ENCODE peak calls at places on chromosomes 2 and 18, in five cellular contexts. Q, E, T, X and F are unnamed samples.

GRCh38 chr2:240401781-240402551 is 33.5 kb upstream of the GPC1 start:
- DNase-seq in T (no peak), X (no peak), E (no peak), Q (no peak), F (no peak)

GRCh38 chr18:26911840-26912239 is 46.3 kb upstream of the AQP4 start:
- DNase-seq in Q (no peak), E (no peak), X (no peak), T (no peak), F (no peak)

GRCh38 chr18:23378470-23378764 is 74.7 kb upstream of the RIOK3 start:
- DNase-seq in T (no peak), E (no peak), Q (no peak), X (no peak), F (no peak)

GRCh38 chr2:204738721-204739120 is 193.4 kb downstream of the PARD3B start:
- DNase-seq in X (no peak), E (no peak), T (no peak), Q (no peak), F (no peak)

GRCh38 chr2:62705007-62705829 is at the start of gene EHBP1:
- DNase-seq in X (peak), Q (peak), T (peak), E (peak), F (peak)

GRCh38 chr18:7746106-7746505 is 179.0 kb downstream of the PTPRM start:
- DNase-seq in E (no peak), X (no peak), T (no peak), Q (no peak), F (no peak)

GRCh38 chr2:189522435-189523151 is 58.0 kb downstream of the SLC40A1 start:
- DNase-seq in T (no peak), X (no peak), E (no peak), Q (no peak), F (no peak)

GRCh38 chr2:85534099-85534498 is 4.9 kb upstream of the MAT2A start:
- DNase-seq in E (no peak), T (no peak), Q (no peak), X (no peak), F (no peak)

GRCh38 chr18:8936646-8937045 is 165.9 kb upstream of the NDUFV2 start:
- DNase-seq in X (no peak), E (no peak), Q (no peak), T (no peak), F (no peak)

GRCh38 chr2:46334389-46335345 is 37.5 kb downstream of the EPAS1 start:
- DNase-seq in X (no peak), E (no peak), T (no peak), Q (no peak), F (no peak)

GRCh38 chr2:209076151-209076550 is 347.7 kb upstream of the MAP2 start:
- DNase-seq in Q (no peak), T (no peak), X (no peak), E (no peak), F (no peak)

GRCh38 chr2:134276381-134277172 is 22.7 kb downstream of the MGAT5 start:
- DNase-seq in Q (no peak), E (no peak), T (no peak), X (no peak), F (no peak)

GRCh38 chr2:122183890-122184289 is 428.4 kb downstream of the TSN start:
- DNase-seq in E (no peak), X (no peak), Q (no peak), T (no peak), F (no peak)

GRCh38 chr2:148756292-148756975 is 111.9 kb downstream of the EPC2 start:
- DNase-seq in X (no peak), E (no peak), T (no peak), Q (no peak), F (no peak)

GRCh38 chr2:64325852-64326577 is 127.9 kb upstream of the LGALSL start:
- DNase-seq in E (peak), X (no peak), T (no peak), Q (peak), F (no peak)

GRCh38 chr2:112483047-112483473 is 1.1 kb downstream of the TTL start:
- DNase-seq in X (peak), Q (peak), T (peak), E (no peak), F (no peak)

GRCh38 chr2:8692783-8693768 is 11.2 kb downstream of the ID2 start:
- DNase-seq in T (no peak), E (no peak), X (peak), Q (peak), F (no peak)

GRCh38 chr2:71358931-71359671 is 27.5 kb downstream of the ZNF638 start:
- DNase-seq in X (no peak), Q (no peak), E (no peak), T (no peak), F (no peak)

GRCh38 chr2:98795903-98796676 is 65.2 kb upstream of the MGAT4A start:
- DNase-seq in T (no peak), Q (peak), E (no peak), X (no peak), F (no peak)

GRCh38 chr2:129859141-129859540 is 120.3 kb upstream of the RAB6C start:
- DNase-seq in X (no peak), Q (no peak), E (no peak), T (no peak), F (no peak)

GRCh38 chr18:22964116-22964515 is 31.0 kb downstream of the RBBP8 start:
- DNase-seq in Q (no peak), X (no peak), E (no peak), T (no peak), F (no peak)

GRCh38 chr2:50492452-50492851 is 539.5 kb downstream of the NRXN1 start:
- DNase-seq in Q (peak), T (peak), X (peak), E (peak), F (no peak)

GRCh38 chr2:14756981-14757657 is 124.6 kb downstream of the LRATD1 start:
- DNase-seq in Q (no peak), X (no peak), E (no peak), T (no peak), F (no peak)